ENCODE peak calls at places on chromosomes 6 and 20, in nine cellular contexts. One of them, this sample, is unnamed. For H3K4me1, the result is how much of the 10 kb centered on the place peaks cover.

GRCh38 chr20:14600527-14600926 is 263.1 kb upstream of the FLRT3 start:
- DNase-seq in hepatocyte: no peak
- DNase-seq in tibial artery: no peak
- DNase-seq in MM.1S: no peak
- DNase-seq in lower lobe of right lung: no peak
- DNase-seq in HepG2: no peak
- DNase-seq in A673: no peak
- DNase-seq in tibial nerve: no peak
- DNase-seq in esophagus muscularis mucosa: no peak
- DNase-seq in this sample: no peak

GRCh38 chr6:119384444-119384843 is 34.9 kb upstream of the MAN1A1 start:
- DNase-seq in hepatocyte: no peak
- DNase-seq in tibial artery: no peak
- DNase-seq in MM.1S: no peak
- DNase-seq in lower lobe of right lung: no peak
- DNase-seq in HepG2: no peak
- DNase-seq in A673: no peak
- DNase-seq in tibial nerve: no peak
- DNase-seq in esophagus muscularis mucosa: no peak
- DNase-seq in this sample: no peak

GRCh38 chr6:8707956-8708772 is 272.8 kb upstream of the SLC35B3 start:
- DNase-seq in hepatocyte: peak
- DNase-seq in tibial artery: no peak
- DNase-seq in MM.1S: peak
- DNase-seq in lower lobe of right lung: peak
- DNase-seq in HepG2: peak
- DNase-seq in A673: peak
- DNase-seq in tibial nerve: no peak
- DNase-seq in esophagus muscularis mucosa: no peak
- DNase-seq in this sample: peak

GRCh38 chr6:167499161-167499660 is 174.3 kb downstream of the TTLL2 start:
- DNase-seq in hepatocyte: peak
- DNase-seq in tibial artery: no peak
- DNase-seq in MM.1S: no peak
- DNase-seq in lower lobe of right lung: no peak
- DNase-seq in HepG2: peak
- DNase-seq in A673: no peak
- DNase-seq in tibial nerve: no peak
- DNase-seq in esophagus muscularis mucosa: no peak
- DNase-seq in this sample: peak

GRCh38 chr6:170553686-170554085 is 483 bp upstream of the TBP start:
- DNase-seq in hepatocyte: peak
- DNase-seq in tibial artery: peak
- DNase-seq in MM.1S: peak
- DNase-seq in lower lobe of right lung: no peak
- DNase-seq in HepG2: no peak
- DNase-seq in A673: no peak
- DNase-seq in tibial nerve: peak
- DNase-seq in esophagus muscularis mucosa: no peak
- DNase-seq in this sample: no peak

GRCh38 chr6:68343901-68344300 is 291.2 kb upstream of the ADGRB3 start:
- DNase-seq in hepatocyte: peak
- DNase-seq in tibial artery: no peak
- DNase-seq in MM.1S: peak
- DNase-seq in lower lobe of right lung: no peak
- DNase-seq in HepG2: peak
- DNase-seq in A673: peak
- DNase-seq in tibial nerve: peak
- DNase-seq in esophagus muscularis mucosa: no peak
- DNase-seq in this sample: no peak

GRCh38 chr20:2364014-2364413 is 16.7 kb upstream of the TGM6 start:
- DNase-seq in hepatocyte: no peak
- DNase-seq in tibial artery: no peak
- DNase-seq in MM.1S: no peak
- DNase-seq in lower lobe of right lung: no peak
- DNase-seq in HepG2: no peak
- DNase-seq in A673: no peak
- DNase-seq in tibial nerve: no peak
- DNase-seq in esophagus muscularis mucosa: no peak
- DNase-seq in this sample: no peak

GRCh38 chr20:39829255-39829654 is 859.8 kb downstream of the MAFB start:
- DNase-seq in hepatocyte: peak
- DNase-seq in tibial artery: no peak
- DNase-seq in MM.1S: peak
- DNase-seq in lower lobe of right lung: no peak
- DNase-seq in HepG2: no peak
- DNase-seq in A673: peak
- DNase-seq in tibial nerve: no peak
- DNase-seq in esophagus muscularis mucosa: no peak
- DNase-seq in this sample: no peak

GRCh38 chr6:166588691-166589333 is 2.3 kb upstream of the RAMACL start:
- DNase-seq in hepatocyte: no peak
- DNase-seq in tibial artery: no peak
- DNase-seq in MM.1S: no peak
- DNase-seq in lower lobe of right lung: no peak
- DNase-seq in HepG2: no peak
- DNase-seq in A673: peak
- DNase-seq in tibial nerve: no peak
- DNase-seq in esophagus muscularis mucosa: no peak
- DNase-seq in this sample: no peak

GRCh38 chr6:14540276-14540675 is 422.7 kb downstream of the CD83 start:
- DNase-seq in hepatocyte: no peak
- DNase-seq in tibial artery: no peak
- DNase-seq in MM.1S: no peak
- DNase-seq in lower lobe of right lung: no peak
- DNase-seq in HepG2: no peak
- DNase-seq in A673: no peak
- DNase-seq in tibial nerve: no peak
- DNase-seq in esophagus muscularis mucosa: no peak
- DNase-seq in this sample: no peak

GRCh38 chr6:57137392-57137791 is 34.7 kb upstream of the BAG2 start:
- DNase-seq in hepatocyte: no peak
- DNase-seq in tibial artery: no peak
- DNase-seq in MM.1S: no peak
- DNase-seq in lower lobe of right lung: no peak
- DNase-seq in HepG2: no peak
- DNase-seq in A673: no peak
- DNase-seq in tibial nerve: no peak
- DNase-seq in esophagus muscularis mucosa: no peak
- DNase-seq in this sample: no peak

GRCh38 chr6:37007340-37008043 is 2.0 kb downstream of the FGD2 start:
- DNase-seq in hepatocyte: no peak
- DNase-seq in tibial artery: peak
- DNase-seq in MM.1S: no peak
- DNase-seq in lower lobe of right lung: peak
- DNase-seq in HepG2: no peak
- DNase-seq in A673: no peak
- DNase-seq in tibial nerve: peak
- DNase-seq in esophagus muscularis mucosa: no peak
- DNase-seq in this sample: no peak

GRCh38 chr6:10610289-10610688 is 84.1 kb downstream of the C6orf52 start:
- DNase-seq in hepatocyte: no peak
- DNase-seq in tibial artery: no peak
- DNase-seq in MM.1S: no peak
- DNase-seq in lower lobe of right lung: no peak
- DNase-seq in HepG2: no peak
- DNase-seq in A673: no peak
- DNase-seq in tibial nerve: no peak
- DNase-seq in esophagus muscularis mucosa: no peak
- DNase-seq in this sample: no peak

GRCh38 chr20:63661108-63661507 is 3.0 kb downstream of the RTEL1 start:
- DNase-seq in hepatocyte: no peak
- DNase-seq in tibial artery: no peak
- DNase-seq in MM.1S: no peak
- DNase-seq in lower lobe of right lung: no peak
- DNase-seq in HepG2: no peak
- DNase-seq in A673: no peak
- DNase-seq in tibial nerve: no peak
- DNase-seq in esophagus muscularis mucosa: no peak
- DNase-seq in this sample: no peak

GRCh38 chr20:47124235-47124717 is 229.6 kb downstream of the EYA2 start:
- DNase-seq in hepatocyte: no peak
- DNase-seq in tibial artery: peak
- DNase-seq in MM.1S: no peak
- DNase-seq in lower lobe of right lung: no peak
- DNase-seq in HepG2: no peak
- DNase-seq in A673: no peak
- DNase-seq in tibial nerve: peak
- DNase-seq in esophagus muscularis mucosa: no peak
- DNase-seq in this sample: no peak

GRCh38 chr6:35018184-35018523 is 123.0 kb downstream of the TCP11 start:
- DNase-seq in hepatocyte: no peak
- DNase-seq in tibial artery: no peak
- DNase-seq in MM.1S: no peak
- DNase-seq in lower lobe of right lung: no peak
- DNase-seq in HepG2: no peak
- DNase-seq in A673: no peak
- DNase-seq in tibial nerve: no peak
- DNase-seq in esophagus muscularis mucosa: peak
- DNase-seq in this sample: no peak

GRCh38 chr6:35019171-35019570 is 122.0 kb downstream of the TCP11 start:
- DNase-seq in hepatocyte: no peak
- DNase-seq in tibial artery: no peak
- DNase-seq in MM.1S: no peak
- DNase-seq in lower lobe of right lung: peak
- DNase-seq in HepG2: no peak
- DNase-seq in A673: no peak
- DNase-seq in tibial nerve: no peak
- DNase-seq in esophagus muscularis mucosa: peak
- DNase-seq in this sample: no peak

GRCh38 chr6:35021014-35021413 is 120.1 kb downstream of the TCP11 start:
- DNase-seq in hepatocyte: no peak
- DNase-seq in tibial artery: peak
- DNase-seq in MM.1S: no peak
- DNase-seq in lower lobe of right lung: no peak
- DNase-seq in HepG2: no peak
- DNase-seq in A673: no peak
- DNase-seq in tibial nerve: no peak
- DNase-seq in esophagus muscularis mucosa: no peak
- DNase-seq in this sample: no peak

GRCh38 chr6:35018746-35019145 is 122.4 kb downstream of the TCP11 start:
- DNase-seq in hepatocyte: no peak
- DNase-seq in tibial artery: no peak
- DNase-seq in MM.1S: no peak
- DNase-seq in lower lobe of right lung: no peak
- DNase-seq in HepG2: no peak
- DNase-seq in A673: no peak
- DNase-seq in tibial nerve: no peak
- DNase-seq in esophagus muscularis mucosa: no peak
- DNase-seq in this sample: no peak

DNA sequence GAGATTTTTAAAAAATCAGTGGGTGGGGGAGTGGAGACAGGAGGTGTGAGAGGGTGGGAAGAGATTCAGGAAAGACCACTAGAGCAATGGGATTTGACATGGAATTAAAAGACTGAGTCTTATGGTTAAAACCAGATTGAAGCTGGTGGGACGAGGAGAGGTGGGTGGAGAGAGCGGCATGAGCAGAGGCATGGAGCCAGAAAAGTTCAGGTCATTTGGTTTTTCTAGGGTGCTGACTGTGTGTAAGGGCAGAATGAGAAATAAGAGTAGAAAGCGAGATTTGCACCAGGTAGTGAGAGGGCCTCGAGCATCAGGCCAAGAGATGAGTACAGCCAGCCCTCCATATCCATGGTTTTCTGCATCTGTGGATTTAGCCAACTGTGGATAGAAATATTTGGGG is 121.3 kb downstream of the TCP11 start:
- DNase-seq in hepatocyte: no peak
- DNase-seq in tibial artery: no peak
- DNase-seq in MM.1S: no peak
- DNase-seq in lower lobe of right lung: no peak
- DNase-seq in HepG2: no peak
- DNase-seq in A673: no peak
- DNase-seq in tibial nerve: no peak
- DNase-seq in esophagus muscularis mucosa: no peak
- DNase-seq in this sample: no peak
- H3K4me1 ChIP-seq in hepatocyte: half or more
- H3K4me1 ChIP-seq in tibial artery: half or more
- H3K4me1 ChIP-seq in MM.1S: under half
- H3K4me1 ChIP-seq in lower lobe of right lung: half or more
- H3K4me1 ChIP-seq in HepG2: under half
- H3K4me1 ChIP-seq in A673: under half
- H3K4me1 ChIP-seq in tibial nerve: half or more
- H3K4me1 ChIP-seq in esophagus muscularis mucosa: half or more
- H3K4me1 ChIP-seq in this sample: under half

DNA sequence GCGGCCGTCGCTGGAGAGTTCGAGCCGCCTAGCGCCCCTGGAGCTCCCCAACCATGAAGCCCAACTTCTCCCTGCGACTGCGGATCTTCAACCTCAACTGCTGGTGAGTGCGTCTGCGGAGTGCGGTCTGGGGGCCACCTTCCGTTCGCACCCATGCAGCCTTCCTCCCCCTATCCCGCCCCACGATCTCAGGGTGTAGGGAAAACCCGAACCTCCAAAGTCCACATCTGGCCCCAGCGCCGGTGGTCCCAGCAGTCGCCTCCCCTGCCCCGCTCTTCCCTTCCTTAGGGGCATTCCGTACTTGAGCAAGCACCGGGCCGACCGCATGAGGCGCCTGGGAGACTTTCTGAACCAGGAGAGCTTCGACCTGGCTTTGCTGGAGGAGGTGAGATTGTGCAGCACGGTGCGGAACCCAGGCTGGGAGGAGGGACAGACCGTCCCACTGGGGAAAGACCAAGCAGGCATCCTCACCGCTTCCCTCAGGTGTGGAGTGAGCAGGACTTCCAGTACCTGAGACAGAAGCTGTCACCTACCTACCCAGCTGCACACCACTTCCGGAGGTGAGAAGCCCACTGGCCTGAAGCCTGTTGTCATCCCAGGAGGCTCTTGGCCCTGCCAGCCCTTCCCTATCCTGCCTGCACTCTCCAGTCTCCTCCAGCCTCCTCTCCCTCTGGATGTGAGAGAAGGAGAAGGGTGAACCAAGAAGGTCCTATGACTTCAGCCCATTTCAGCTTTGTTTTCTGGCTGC is 719 bp downstream of the SMPD2 start:
- DNase-seq in hepatocyte: peak
- DNase-seq in tibial artery: peak
- DNase-seq in MM.1S: peak
- DNase-seq in lower lobe of right lung: peak
- DNase-seq in HepG2: peak
- DNase-seq in A673: peak
- DNase-seq in tibial nerve: peak
- DNase-seq in esophagus muscularis mucosa: no peak
- DNase-seq in this sample: peak
- TF ChIP-seq CTCF in hepatocyte: peak
- TF ChIP-seq CTCF in tibial artery: peak
- TF ChIP-seq CTCF in MM.1S: no peak
- TF ChIP-seq CTCF in lower lobe of right lung: no peak
- TF ChIP-seq CTCF in HepG2: peak
- TF ChIP-seq CTCF in A673: peak
- TF ChIP-seq CTCF in tibial nerve: peak
- TF ChIP-seq CTCF in esophagus muscularis mucosa: no peak
- TF ChIP-seq CTCF in this sample: no peak

GRCh38 chr20:48448601-48449384 is 379.0 kb downstream of the PREX1 start:
- DNase-seq in hepatocyte: no peak
- DNase-seq in tibial artery: no peak
- DNase-seq in MM.1S: no peak
- DNase-seq in lower lobe of right lung: no peak
- DNase-seq in HepG2: no peak
- DNase-seq in A673: no peak
- DNase-seq in tibial nerve: no peak
- DNase-seq in esophagus muscularis mucosa: no peak
- DNase-seq in this sample: no peak
- H3K4me3 ChIP-seq in hepatocyte: no peak
- H3K4me3 ChIP-seq in tibial artery: no peak
- H3K4me3 ChIP-seq in MM.1S: no peak
- H3K4me3 ChIP-seq in lower lobe of right lung: no peak
- H3K4me3 ChIP-seq in HepG2: no peak
- H3K4me3 ChIP-seq in A673: no peak
- H3K4me3 ChIP-seq in tibial nerve: no peak
- H3K4me3 ChIP-seq in esophagus muscularis mucosa: no peak
- H3K4me3 ChIP-seq in this sample: no peak

GRCh38 chr6:7218586-7218985 is 94.4 kb downstream of the SSR1 start:
- DNase-seq in hepatocyte: no peak
- DNase-seq in tibial artery: no peak
- DNase-seq in MM.1S: no peak
- DNase-seq in lower lobe of right lung: no peak
- DNase-seq in HepG2: no peak
- DNase-seq in A673: no peak
- DNase-seq in tibial nerve: no peak
- DNase-seq in esophagus muscularis mucosa: no peak
- DNase-seq in this sample: no peak
- H3K4me1 ChIP-seq in hepatocyte: under half
- H3K4me1 ChIP-seq in tibial artery: under half
- H3K4me1 ChIP-seq in MM.1S: under half
- H3K4me1 ChIP-seq in lower lobe of right lung: under half
- H3K4me1 ChIP-seq in HepG2: under half
- H3K4me1 ChIP-seq in A673: under half
- H3K4me1 ChIP-seq in tibial nerve: under half
- H3K4me1 ChIP-seq in esophagus muscularis mucosa: under half
- H3K4me1 ChIP-seq in this sample: under half